ENCODE peak calls at places on chromosome 11, in eight cellular contexts. E, J, I, P, Z, Y, L and V are unnamed samples.

GRCh38 chr11:89736566-89736965 is 26.5 kb downstream of the TRIM77 start:
- DNase-seq in E (no peak), J (no peak), I (no peak), P (no peak), Z (no peak), Y (no peak), L (no peak), V (no peak)

GRCh38 chr11:57237204-57237681 is at the start of gene APLNR:
- DNase-seq in E (no peak), J (no peak), I (no peak), P (peak; percentile 21), Z (no peak), Y (no peak), L (no peak), V (no peak)

GRCh38 chr11:100739636-100740035 is 52.5 kb downstream of the ARHGAP42 start:
- DNase-seq in E (peak; percentile 93), J (no peak), I (no peak), P (no peak), Z (no peak), Y (no peak), L (peak; percentile 97), V (peak; percentile 46)

GRCh38 chr11:123519797-123520193 is 89.7 kb downstream of the GRAMD1B start:
- DNase-seq in E (no peak), J (no peak), I (no peak), P (no peak), Z (no peak), Y (no peak), L (no peak), V (peak; percentile 17)

GRCh38 chr11:91248199-91248807 is 976.3 kb upstream of the FAT3 start:
- DNase-seq in E (no peak), J (peak; percentile 33), I (no peak), P (no peak), Z (no peak), Y (no peak), L (peak; percentile 49), V (peak; percentile 50)

GRCh38 chr11:3126901-3127691 is 38.0 kb downstream of the OSBPL5 start:
- DNase-seq in E (no peak), J (no peak), I (no peak), P (peak; percentile 25), Z (no peak), Y (peak; percentile 59), L (no peak), V (no peak)

GRCh38 chr11:45457649-45458048 is 171.5 kb upstream of the SYT13 start:
- DNase-seq in E (no peak), J (no peak), I (no peak), P (no peak), Z (no peak), Y (no peak), L (peak; percentile 88), V (no peak)

GRCh38 chr11:114610984-114611944 is 15.7 kb upstream of the NXPE4 start:
- DNase-seq in E (no peak), J (no peak), I (no peak), P (no peak), Z (no peak), Y (no peak), L (peak; percentile 13), V (no peak)

GRCh38 chr11:2779981-2780849 is 80.4 kb upstream of the KCNQ1OT1 start:
- DNase-seq in E (no peak), J (no peak), I (no peak), P (peak; percentile 21), Z (no peak), Y (peak; percentile 55), L (peak; percentile 16), V (peak; percentile 32)

GRCh38 chr11:90309693-90310092 is 86.8 kb upstream of the CHORDC1 start:
- DNase-seq in E (no peak), J (no peak), I (no peak), P (no peak), Z (no peak), Y (no peak), L (no peak), V (no peak)

GRCh38 chr11:2778630-2779498 is 79.1 kb upstream of the KCNQ1OT1 start:
- DNase-seq in E (peak; percentile 86), J (no peak), I (no peak), P (peak; percentile 78), Z (no peak), Y (peak; percentile 75), L (peak; percentile 89), V (peak; percentile 29)

GRCh38 chr11:102914238-102915043 is 39.7 kb upstream of the MMP12 start:
- DNase-seq in E (no peak), J (peak; percentile 14), I (no peak), P (no peak), Z (no peak), Y (no peak), L (peak; percentile 58), V (peak; percentile 58)

GRCh38 chr11:94602430-94603372 is 35.5 kb downstream of the PIWIL4 start:
- DNase-seq in E (peak; percentile 24), J (peak; percentile 23), I (peak; percentile 75), P (peak; percentile 40), Z (no peak), Y (peak; percentile 74), L (peak; percentile 83), V (peak; percentile 79)

GRCh38 chr11:24935059-24935458 is 438.2 kb downstream of the LUZP2 start:
- DNase-seq in E (no peak), J (no peak), I (no peak), P (no peak), Z (no peak), Y (no peak), L (no peak), V (no peak)

GRCh38 chr11:85619497-85619896 is 7.6 kb downstream of the DLG2 start:
- DNase-seq in E (no peak), J (no peak), I (no peak), P (no peak), Z (no peak), Y (no peak), L (no peak), V (no peak)

GRCh38 chr11:14073821-14074529 is 111.5 kb downstream of the SPON1 start:
- DNase-seq in E (no peak), J (no peak), I (no peak), P (no peak), Z (no peak), Y (no peak), L (no peak), V (no peak)

GRCh38 chr11:76469141-76469540 is 24.3 kb downstream of the EMSY start:
- DNase-seq in E (peak; percentile 55), J (no peak), I (no peak), P (no peak), Z (no peak), Y (no peak), L (no peak), V (no peak)

GRCh38 chr11:115895594-115895993 is 391.4 kb upstream of the CADM1 start:
- DNase-seq in E (no peak), J (no peak), I (no peak), P (no peak), Z (no peak), Y (no peak), L (no peak), V (no peak)

GRCh38 chr11:21190181-21190580 is 520.8 kb downstream of the NELL1 start:
- DNase-seq in E (no peak), J (no peak), I (no peak), P (no peak), Z (no peak), Y (no peak), L (no peak), V (no peak)

GRCh38 chr11:21195995-21196394 is 526.6 kb downstream of the NELL1 start:
- DNase-seq in E (no peak), J (no peak), I (no peak), P (no peak), Z (no peak), Y (no peak), L (no peak), V (no peak)
- H3K4me3 ChIP-seq in E (no peak overlapping the region), J (no peak overlapping the region), I (no peak overlapping the region), P (no peak overlapping the region), Z (no peak overlapping the region), Y (no peak overlapping the region), L (no peak overlapping the region), V (no peak overlapping the region)

GRCh38 chr11:119185916-119186634 is 800 bp downstream of the NHERF4 start:
- DNase-seq in E (no peak), J (no peak), I (no peak), P (no peak), Z (no peak), Y (no peak), L (no peak), V (no peak)
- H3K4me3 ChIP-seq in E (no peak overlapping the region), J (no peak overlapping the region), I (no peak overlapping the region), P (no peak overlapping the region), Z (no peak overlapping the region), Y (no peak overlapping the region), L (no peak overlapping the region), V (peak overlapping the region; percentile 36)

GRCh38 chr11:131253142-131253884 is 117.1 kb upstream of the NTM start:
- DNase-seq in E (no peak), J (no peak), I (no peak), P (no peak), Z (no peak), Y (no peak), L (peak; percentile 10), V (peak; percentile 23)

GRCh38 chr11:131254254-131254653 is 116.2 kb upstream of the NTM start:
- DNase-seq in E (no peak), J (no peak), I (no peak), P (no peak), Z (no peak), Y (no peak), L (no peak), V (no peak)

GRCh38 chr11:131248588-131248987 is 121.8 kb upstream of the NTM start:
- DNase-seq in E (no peak), J (no peak), I (no peak), P (no peak), Z (no peak), Y (no peak), L (no peak), V (no peak)

DNA sequence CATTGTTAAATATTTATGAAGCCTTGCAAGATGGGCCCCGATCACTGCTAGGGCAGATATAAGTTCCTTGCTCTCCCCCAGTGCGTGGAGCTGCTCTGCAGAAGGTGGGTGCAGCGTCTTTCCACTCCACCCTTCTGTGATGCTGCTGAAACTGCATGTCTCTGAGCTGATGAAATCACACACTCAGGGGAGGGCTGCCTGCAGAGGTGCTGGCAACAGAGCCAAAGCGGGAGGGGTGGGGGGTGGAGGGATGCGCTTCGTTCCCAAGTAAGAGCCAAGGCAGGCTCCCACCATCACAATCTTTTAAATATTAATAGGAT is 116.6 kb upstream of the NTM start:
- DNase-seq in E (no peak), J (no peak), I (no peak), P (no peak), Z (no peak), Y (no peak), L (no peak), V (no peak)
- H3K4me3 ChIP-seq in E (no peak overlapping the region), J (no peak overlapping the region), I (no peak overlapping the region), P (no peak overlapping the region), Z (no peak overlapping the region), Y (no peak overlapping the region), L (no peak overlapping the region), V (no peak overlapping the region)

GRCh38 chr11:6474806-6475500 is 1.2 kb upstream of the TRIM3 start:
- DNase-seq in E (no peak), J (no peak), I (no peak), P (no peak), Z (no peak), Y (no peak), L (no peak), V (no peak)
- H3K4me3 ChIP-seq in E (no peak overlapping the region), J (no peak overlapping the region), I (no peak overlapping the region), P (no peak overlapping the region), Z (no peak overlapping the region), Y (no peak overlapping the region), L (peak overlapping the region; percentile 65), V (no peak overlapping the region)